ENCODE peak calls at places on chromosomes 12 and 14, in four cellular contexts. I is thoracic aorta, Q is fibroblast of the aortic adventitia, X is MM.1S. T is an unnamed sample.

GRCh38 chr14:101721951-101722661 is 39.4 kb upstream of the PPP2R5C start:
- DNase-seq in I (no peak), Q (no peak), X (no peak), T (peak; percentile 54)

GRCh38 chr14:75944607-75945241 is 37.1 kb downstream of the TGFB3 start:
- DNase-seq in I (no peak), Q (no peak), X (no peak), T (no peak)

GRCh38 chr12:98592825-98593322 is 612 bp upstream of the SLC25A3 start:
- DNase-seq in I (no peak), Q (no peak), X (peak; percentile 37), T (peak; percentile 30)

GRCh38 chr12:98699568-98699967 is 54.5 kb downstream of the APAF1 start:
- DNase-seq in I (no peak), Q (peak; percentile 86), X (no peak), T (peak; percentile 5)

GRCh38 chr14:65810326-65810725 is 397.8 kb downstream of the FUT8 start:
- DNase-seq in I (no peak), Q (no peak), X (no peak), T (no peak)

GRCh38 chr12:80805106-80805505 is 88.4 kb downstream of the MYF5 start:
- DNase-seq in I (no peak), Q (no peak), X (no peak), T (peak; percentile 53)

GRCh38 chr12:53498235-53498630 is 1.0 kb downstream of the MAP3K12 start:
- DNase-seq in I (no peak), Q (no peak), X (no peak), T (no peak)

GRCh38 chr14:24828486-24828885 is 194.5 kb upstream of the GZMB start:
- DNase-seq in I (no peak), Q (no peak), X (no peak), T (no peak)

GRCh38 chr12:124544983-124545382 is 22.4 kb downstream of the NCOR2 start:
- DNase-seq in I (no peak), Q (no peak), X (no peak), T (no peak)

GRCh38 chr12:57772429-57773322 is at the start of gene EEF1AKMT3:
- DNase-seq in I (peak; percentile 36), Q (peak; percentile 32), X (peak; percentile 33), T (peak; percentile 47)

GRCh38 chr12:132904718-132905328 is 17.4 kb upstream of the CHFR start:
- DNase-seq in I (peak; percentile 26), Q (no peak), X (no peak), T (peak; percentile 57)

GRCh38 chr14:77376771-77377501 is at the start of the genes SAMD15 and TMED8:
- DNase-seq in I (peak; percentile 30), Q (peak; percentile 85), X (peak; percentile 70), T (peak; percentile 82)

GRCh38 chr14:35369701-35370191 is 34.8 kb downstream of the NFKBIA start:
- DNase-seq in I (no peak), Q (no peak), X (no peak), T (peak; percentile 49)

GRCh38 chr12:107590369-107591094 is 95.1 kb upstream of the PWP1 start:
- DNase-seq in I (no peak), Q (no peak), X (no peak), T (no peak)

GRCh38 chr14:24818054-24818822 is 184.2 kb upstream of the GZMB start:
- DNase-seq in I (no peak), Q (no peak), X (no peak), T (no peak)

GRCh38 chr12:30515351-30515750 is 180.3 kb downstream of the IPO8 start:
- DNase-seq in I (no peak), Q (peak; percentile 40), X (no peak), T (peak; percentile 45)

GRCh38 chr12:68480526-68480925 is 130.2 kb upstream of the RAP1B start:
- DNase-seq in I (no peak), Q (no peak), X (no peak), T (no peak)

GRCh38 chr12:632102-632696 is 31.0 kb downstream of the NINJ2 start:
- DNase-seq in I (no peak), Q (peak; percentile 85), X (no peak), T (peak; percentile 76)

GRCh38 chr14:90614696-90615260 is 201.5 kb downstream of the TTC7B start:
- DNase-seq in I (no peak), Q (no peak), X (no peak), T (no peak)

GRCh38 chr14:105294142-105294597 is 6.6 kb downstream of the BRF1 start:
- DNase-seq in I (no peak), Q (peak; percentile 20), X (no peak), T (no peak)

GRCh38 chr12:49296034-49296835 is 1.3 kb downstream of the PRPH start:
- DNase-seq in I (no peak), Q (peak; percentile 28), X (peak; percentile 42), T (no peak)

GRCh38 chr14:102544034-102544744 is 34.6 kb upstream of the ANKRD9 start:
- DNase-seq in I (no peak), Q (no peak), X (no peak), T (no peak)

GRCh38 chr12:121030576-121031212 is 8.4 kb downstream of the OASL start:
- DNase-seq in I (no peak), Q (no peak), X (no peak), T (no peak)

GRCh38 chr12:117408161-117408791 is 46.9 kb upstream of the NOS1 start:
- DNase-seq in I (no peak), Q (no peak), X (no peak), T (peak; percentile 22)

GRCh38 chr12:3447318-3447717 is 43.7 kb upstream of the PRMT8 start:
- DNase-seq in I (no peak), Q (no peak), X (no peak), T (no peak)

GRCh38 chr12:103269962-103270361 is 225.8 kb downstream of the C12orf42 start:
- DNase-seq in I (no peak), Q (no peak), X (no peak), T (peak; percentile 3)

GRCh38 chr12:70724444-70724843 is 87.2 kb upstream of the PTPRB start:
- DNase-seq in I (no peak), Q (peak; percentile 7), X (peak; percentile 24), T (peak; percentile 18)

GRCh38 chr12:13941258-13942249 is 39.8 kb downstream of the GRIN2B start:
- DNase-seq in I (no peak), Q (peak; percentile 53), X (peak; percentile 48), T (peak; percentile 60)

GRCh38 chr12:109464642-109465351 is 12.3 kb downstream of the KCTD10 start:
- DNase-seq in I (no peak), Q (peak; percentile 63), X (no peak), T (peak; percentile 45)

GRCh38 chr12:75087656-75088055 is 122.0 kb downstream of the KCNC2 start:
- DNase-seq in I (no peak), Q (peak; percentile 1), X (no peak), T (peak; percentile 6)

GRCh38 chr12:7486512-7486911 is 17.1 kb downstream of the CD163 start:
- DNase-seq in I (no peak), Q (no peak), X (no peak), T (no peak)

GRCh38 chr12:130611026-130611905 is 104.8 kb downstream of the RIMBP2 start:
- DNase-seq in I (no peak), Q (no peak), X (no peak), T (no peak)

GRCh38 chr12:24754690-24755638 is 193.9 kb downstream of the BCAT1 start:
- DNase-seq in I (no peak), Q (peak; percentile 77), X (no peak), T (peak; percentile 92)

GRCh38 chr12:2053675-2054070 is 886 bp downstream of the CACNA1C start:
- DNase-seq in I (no peak), Q (peak; percentile 49), X (no peak), T (peak; percentile 33)

DNA sequence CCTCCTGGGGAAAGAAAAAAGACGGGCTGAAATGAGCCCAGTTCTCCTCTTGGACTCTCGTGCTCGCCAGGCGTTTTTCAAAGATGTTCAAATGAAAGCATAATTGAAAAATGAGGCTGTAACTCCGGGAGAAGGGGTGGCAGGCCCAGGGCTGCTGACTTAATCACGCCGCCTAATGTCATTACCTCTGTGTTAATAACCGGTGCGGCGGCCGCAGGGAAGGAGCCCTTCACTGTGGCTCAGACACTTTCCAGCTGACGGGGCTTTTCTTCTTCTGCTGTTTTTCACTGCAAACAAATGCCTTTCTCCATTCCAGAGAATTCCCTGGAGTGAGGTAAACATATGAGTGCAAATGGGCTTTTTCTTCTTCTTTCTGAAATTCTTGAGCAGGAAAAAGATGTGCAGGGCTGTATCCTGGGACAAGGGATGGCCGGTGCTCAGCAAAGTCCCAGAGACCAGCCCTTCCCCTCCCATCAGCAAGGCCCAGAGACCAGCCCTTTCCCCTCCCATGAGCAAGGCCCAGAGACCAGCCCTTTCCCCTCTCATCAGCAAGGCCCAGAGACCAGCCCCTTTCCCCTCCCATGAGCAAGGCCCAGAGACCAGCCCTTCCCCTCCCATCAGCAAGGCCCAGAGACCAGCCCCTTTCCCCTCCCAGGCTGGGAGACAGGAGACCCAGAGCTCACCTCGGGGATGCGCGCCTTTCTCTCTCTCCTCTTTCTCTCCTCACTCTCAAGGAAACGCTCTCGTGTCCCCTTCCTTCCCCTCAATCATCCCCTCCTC is 33.4 kb upstream of the FAM181A start:
- DNase-seq in I (no peak), Q (peak; percentile 12), X (no peak), T (no peak)
- TF ChIP-seq CTCF in I (no peak), Q (no peak), X (no peak), T (no peak)

GRCh38 chr14:33114331-33114730 is 175.7 kb downstream of the NPAS3 start:
- DNase-seq in I (no peak), Q (no peak), X (no peak), T (peak; percentile 62)

GRCh38 chr14:33110737-33111443 is 172.2 kb downstream of the NPAS3 start:
- DNase-seq in I (no peak), Q (no peak), X (peak; percentile 6), T (no peak)
- H3K4me3 ChIP-seq in I (no peak overlapping the region), Q (no peak overlapping the region), X (no peak overlapping the region), T (no peak overlapping the region)

GRCh38 chr14:64208261-64208660 is 85.9 kb downstream of the ESR2 start:
- DNase-seq in I (no peak), Q (no peak), X (no peak), T (no peak)
- TF ChIP-seq CTCF in I (no peak), Q (no peak), X (no peak), T (no peak)

GRCh38 chr12:52052471-52053186 is 1.4 kb downstream of the NR4A1 start:
- DNase-seq in I (no peak), Q (peak; percentile 65), X (no peak), T (no peak)
- H3K4me3 ChIP-seq in I (peak overlapping the region; percentile 90), Q (peak overlapping the region; percentile 79), X (peak overlapping the region; percentile 29), T (peak overlapping the region; percentile 65)